ENCODE peak calls at places on chromosomes 7 and 10, in six cellular contexts. X is AG08396, W is HT1080, V is iris pigment epithelial cell, D is H54, H is HTR-8/SVneo. C is an unnamed sample.

GRCh38 chr10:16967866-16968721 is 150.9 kb upstream of the RSU1 start:
- DNase-seq in W (peak; percentile 93), H (peak; percentile 64), X (peak; percentile 80), V (peak; percentile 93), D (peak; percentile 50), C (peak; percentile 34)

GRCh38 chr7:151310578-151310977 is 31.0 kb upstream of the NUB1 start:
- DNase-seq in H (peak; percentile 21), X (no peak), D (no peak), V (peak; percentile 20), W (no peak), C (no peak)

GRCh38 chr7:129853661-129854268 is 99.0 kb downstream of the UBE2H start:
- DNase-seq in D (no peak), H (peak; percentile 31), V (peak; percentile 79), X (no peak), W (peak; percentile 56), C (peak; percentile 29)

GRCh38 chr10:6320320-6321010 is 117.7 kb downstream of the PFKFB3 start:
- DNase-seq in H (no peak), X (no peak), D (no peak), W (no peak), V (no peak), C (no peak)

GRCh38 chr7:117790731-117791130 is 82.5 kb downstream of the CTTNBP2 start:
- DNase-seq in H (no peak), W (no peak), V (no peak), X (no peak), D (no peak), C (no peak)

GRCh38 chr10:132891994-132892393 is 50.4 kb downstream of the CFAP46 start:
- DNase-seq in W (no peak), D (no peak), H (no peak), V (no peak), X (peak; percentile 72), C (no peak)

GRCh38 chr10:30247704-30248103 is 101.4 kb downstream of the MTPAP start:
- DNase-seq in V (no peak), D (no peak), W (peak; percentile 42), H (no peak), X (no peak), C (no peak)

GRCh38 chr10:5168897-5169296 is 16.1 kb downstream of the AKR1C8 start:
- DNase-seq in V (no peak), X (no peak), W (no peak), H (no peak), D (no peak), C (no peak)

GRCh38 chr7:108770981-108771728 is 201.5 kb downstream of the DNAJB9 start:
- DNase-seq in V (no peak), W (no peak), D (no peak), X (no peak), H (no peak), C (no peak)

GRCh38 chr10:124693801-124694416 is 50.3 kb downstream of the FAM53B start:
- DNase-seq in V (no peak), X (no peak), H (no peak), D (no peak), W (no peak), C (no peak)

GRCh38 chr10:79069325-79070090 is 742 bp downstream of the ZMIZ1 start:
- DNase-seq in W (no peak), V (peak; percentile 64), H (no peak), D (peak; percentile 50), X (peak; percentile 62), C (no peak)

GRCh38 chr10:132867801-132868644 is 74.3 kb downstream of the CFAP46 start:
- DNase-seq in D (no peak), V (no peak), H (no peak), X (no peak), W (no peak), C (no peak)

GRCh38 chr10:133350283-133350949 is 3.2 kb downstream of the PRAP1 start:
- DNase-seq in W (no peak), V (no peak), D (no peak), X (no peak), H (no peak), C (no peak)

GRCh38 chr10:103612462-103613365 is 119.2 kb downstream of the NEURL1 start:
- DNase-seq in W (peak; percentile 36), D (peak; percentile 47), H (peak; percentile 23), X (peak; percentile 91), V (peak; percentile 90), C (peak; percentile 46)

GRCh38 chr10:100114460-100114859 is 32.8 kb upstream of the CPN1 start:
- DNase-seq in H (no peak), X (no peak), D (no peak), V (no peak), W (no peak), C (no peak)

GRCh38 chr10:28984431-28984830 is 304.4 kb upstream of the LYZL1 start:
- DNase-seq in H (peak; percentile 64), V (peak; percentile 95), D (peak; percentile 63), X (peak; percentile 71), W (peak; percentile 85), C (peak; percentile 72)

GRCh38 chr10:101046332-101047238 is 15.2 kb upstream of the KAZALD1 start:
- DNase-seq in D (no peak), W (no peak), H (no peak), V (no peak), X (no peak), C (no peak)

GRCh38 chr10:42952358-42952757 is 124.5 kb upstream of the RET start:
- DNase-seq in H (no peak), X (no peak), V (no peak), D (no peak), W (peak; percentile 15), C (peak; percentile 1)

GRCh38 chr10:132065491-132066105 is at the start of gene JAKMIP3:
- DNase-seq in D (peak; percentile 63), X (peak; percentile 94), H (peak; percentile 70), V (peak; percentile 97), W (peak; percentile 82), C (peak; percentile 49)

GRCh38 chr7:33062023-33062781 is at the start of gene NT5C3A:
- DNase-seq in H (peak; percentile 25), X (peak; percentile 63), D (peak; percentile 49), W (no peak), V (peak; percentile 43), C (peak; percentile 12)

GRCh38 chr10:68137174-68137573 is 27.9 kb downstream of the MYPN start:
- DNase-seq in D (no peak), H (peak; percentile 23), W (no peak), X (no peak), V (peak; percentile 56), C (no peak)

GRCh38 chr7:26843696-26844095 is 20.7 kb downstream of the SKAP2 start:
- DNase-seq in D (no peak), W (peak; percentile 9), V (no peak), H (no peak), X (no peak), C (no peak)

GRCh38 chr7:28112056-28112455 is 68.5 kb downstream of the JAZF1 start:
- DNase-seq in V (no peak), X (no peak), H (no peak), D (no peak), W (no peak), C (no peak)

GRCh38 chr10:48554668-48555067 is 50.2 kb downstream of the ARHGAP22 start:
- DNase-seq in H (no peak), W (no peak), D (no peak), X (no peak), V (no peak), C (no peak)

GRCh38 chr7:134044682-134045081 is 82.5 kb upstream of the LRGUK start:
- DNase-seq in H (no peak), W (no peak), D (no peak), V (peak; percentile 44), X (no peak), C (no peak)

GRCh38 chr10:77844713-77845454 is 81.7 kb downstream of the DLG5 start:
- DNase-seq in H (peak; percentile 90), V (peak; percentile 88), D (peak; percentile 96), W (peak; percentile 93), X (peak; percentile 83), C (no peak)

GRCh38 chr10:113753020-113753692 is 1.7 kb downstream of the PLEKHS1 start:
- DNase-seq in W (peak; percentile 22), V (no peak), X (no peak), D (no peak), H (no peak), C (no peak)

GRCh38 chr10:103659674-103660363 is 166.3 kb downstream of the NEURL1 start:
- DNase-seq in H (peak; percentile 60), V (peak; percentile 95), D (peak; percentile 99), X (peak; percentile 95), W (peak; percentile 80), C (peak; percentile 78)

GRCh38 chr10:94042001-94042813 is 48.5 kb downstream of the PLCE1 start:
- DNase-seq in D (peak; percentile 61), V (peak; percentile 79), W (peak; percentile 81), H (peak; percentile 51), X (peak; percentile 24), C (no peak)

GRCh38 chr7:15015545-15016314 is 113.2 kb upstream of the DGKB start:
- DNase-seq in D (peak; percentile 45), H (peak; percentile 29), X (peak; percentile 6), V (peak; percentile 61), W (peak; percentile 67), C (peak; percentile 42)

GRCh38 chr10:14185501-14186045 is 145.2 kb downstream of the FRMD4A start:
- DNase-seq in H (no peak), V (peak; percentile 94), X (no peak), W (peak; percentile 99), D (peak; percentile 70), C (peak; percentile 38)

GRCh38 chr7:5420108-5420840 is 3.4 kb downstream of the TNRC18 start:
- DNase-seq in X (no peak), W (no peak), D (no peak), H (no peak), V (peak; percentile 16), C (no peak)